ENCODE peak calls at places on chromosomes 4 and X, in five cellular contexts. Y, C, P, Q and G are unnamed samples.

GRCh38 chr4:10020106-10020505 is 1.2 kb downstream of the SLC2A9 start:
- DNase-seq in Y (no peak), C (no peak), P (no peak), Q (no peak), G (no peak)

GRCh38 chrX:101750744-101751143 is 91.1 kb upstream of the ARMCX2 start:
- DNase-seq in Y (no peak), C (no peak), P (no peak), Q (no peak), G (no peak)

GRCh38 chr4:174365018-174365587 is 81.4 kb downstream of the CEP44 start:
- DNase-seq in Y (peak), C (no peak), P (peak), Q (peak), G (no peak)

GRCh38 chr4:184728858-184729257 is 5.0 kb downstream of the CENPU start:
- DNase-seq in Y (no peak), C (no peak), P (no peak), Q (no peak), G (no peak)

GRCh38 chr4:188190461-188190860 is 51.2 kb downstream of the TRIML1 start:
- DNase-seq in Y (no peak), C (no peak), P (no peak), Q (no peak), G (no peak)

GRCh38 chr4:78482281-78482680 is 69.3 kb upstream of the ANXA3 start:
- DNase-seq in Y (no peak), C (no peak), P (no peak), Q (no peak), G (no peak)

GRCh38 chr4:115323106-115323684 is 209.8 kb upstream of the NDST4 start:
- DNase-seq in Y (no peak), C (no peak), P (no peak), Q (no peak), G (no peak)

GRCh38 chr4:69822198-69822597 is 37.7 kb downstream of the SULT1E1 start:
- DNase-seq in Y (no peak), C (no peak), P (no peak), Q (no peak), G (no peak)

GRCh38 chr4:121936101-121936500 is 15.8 kb downstream of the TRPC3 start:
- DNase-seq in Y (no peak), C (no peak), P (no peak), Q (no peak), G (no peak)

GRCh38 chr4:3418029-3418762 is 23.6 kb upstream of the HGFAC start:
- DNase-seq in Y (no peak), C (no peak), P (no peak), Q (no peak), G (no peak)

GRCh38 chr4:159296061-159296460 is 193.2 kb downstream of the RAPGEF2 start:
- DNase-seq in Y (no peak), C (no peak), P (no peak), Q (no peak), G (no peak)

GRCh38 chrX:2697741-2698294 is 6.7 kb downstream of the CD99 start:
- DNase-seq in Y (no peak), C (no peak), P (no peak), Q (no peak), G (no peak)

GRCh38 chr4:182917182-182918043 is at the start of gene DCTD:
- DNase-seq in Y (peak), C (peak), P (peak), Q (peak), G (peak)

GRCh38 chrX:96906741-96907140 is 23.0 kb downstream of the RPA4 start:
- DNase-seq in Y (no peak), C (no peak), P (no peak), Q (no peak), G (no peak)

GRCh38 chr4:150588341-150588740 is 6.4 kb downstream of the MAB21L2 start:
- DNase-seq in Y (peak), C (no peak), P (no peak), Q (no peak), G (no peak)

GRCh38 chr4:17544205-17544604 is 29.2 kb downstream of the CLRN2 start:
- DNase-seq in Y (peak), C (no peak), P (peak), Q (no peak), G (peak)